ENCODE peak calls at places on chromosomes 12 and 14, in four cellular contexts. G, J, Q and K are unnamed samples.
A peak's percentile ranks its signal among the peaks of the same experiment; 100 is the strongest.

GRCh38 chr12:125185740-125186470 is 120.7 kb downstream of the AACS start:
- DNase-seq in G (peak; percentile 78), J (peak; percentile 52), Q (peak; percentile 19), K (no peak)

GRCh38 chr12:34302131-34302885 is 280.0 kb downstream of the ALG10 start:
- DNase-seq in G (no peak), J (no peak), Q (no peak), K (no peak)

GRCh38 chr12:10136637-10137205 is 6.7 kb upstream of the CLEC7A start:
- DNase-seq in G (no peak), J (no peak), Q (no peak), K (no peak)

GRCh38 chr12:53051058-53051880 is 1.4 kb downstream of the TNS2 start:
- DNase-seq in G (peak; percentile 75), J (peak; percentile 71), Q (no peak), K (no peak)

GRCh38 chr12:100826323-100826722 is 31.7 kb downstream of the ANO4 start:
- DNase-seq in G (peak; percentile 59), J (peak; percentile 11), Q (peak; percentile 3), K (peak; percentile 20)

GRCh38 chr14:31029016-31029970 is 3.1 kb upstream of the STRN3 start:
- DNase-seq in G (no peak), J (no peak), Q (peak; percentile 23), K (no peak)

GRCh38 chr14:102817942-102818940 is 41.0 kb downstream of the TRAF3 start:
- DNase-seq in G (no peak), J (no peak), Q (no peak), K (no peak)

GRCh38 chr12:131775124-131775903 is 52.9 kb upstream of the MMP17 start:
- DNase-seq in G (no peak), J (no peak), Q (no peak), K (no peak)

GRCh38 chr12:89980236-89980635 is 271.6 kb upstream of the ATP2B1 start:
- DNase-seq in G (peak; percentile 65), J (peak; percentile 47), Q (peak; percentile 47), K (peak; percentile 53)

GRCh38 chr12:107302649-107303386 is 209.5 kb upstream of the CRY1 start:
- DNase-seq in G (no peak), J (no peak), Q (no peak), K (no peak)

GRCh38 chr14:105711058-105711620 is 184.8 kb downstream of the TMEM121 start:
- DNase-seq in G (no peak), J (no peak), Q (no peak), K (no peak)

GRCh38 chr14:105710119-105711057 is 184.0 kb downstream of the TMEM121 start:
- DNase-seq in G (no peak), J (no peak), Q (no peak), K (no peak)

GRCh38 chr14:105709281-105710118 is 183.1 kb downstream of the TMEM121 start:
- DNase-seq in G (no peak), J (no peak), Q (no peak), K (no peak)

GRCh38 chr14:105711841-105712460 is 185.6 kb downstream of the TMEM121 start:
- DNase-seq in G (no peak), J (no peak), Q (no peak), K (no peak)
- TF ChIP-seq CTCF in G (no peak), J (no peak), Q (no peak), K (no peak)

GRCh38 chr14:22588419-22589095 is 467 bp downstream of the DAD1 start:
- DNase-seq in G (no peak), J (no peak), Q (no peak), K (no peak)
- TF ChIP-seq CTCF in G (no peak), J (no peak), Q (no peak), K (no peak)

GRCh38 chr12:13164271-13164670 is 32.3 kb upstream of the EMP1 start:
- DNase-seq in G (no peak), J (no peak), Q (no peak), K (no peak)

GRCh38 chr12:13163868-13164267 is 32.7 kb upstream of the EMP1 start:
- DNase-seq in G (no peak), J (no peak), Q (no peak), K (no peak)

GRCh38 chr12:13164859-13165577 is 31.5 kb upstream of the EMP1 start:
- DNase-seq in G (no peak), J (no peak), Q (no peak), K (no peak)

GRCh38 chr12:13162904-13163303 is 33.6 kb upstream of the EMP1 start:
- DNase-seq in G (no peak), J (no peak), Q (no peak), K (no peak)

DNA sequence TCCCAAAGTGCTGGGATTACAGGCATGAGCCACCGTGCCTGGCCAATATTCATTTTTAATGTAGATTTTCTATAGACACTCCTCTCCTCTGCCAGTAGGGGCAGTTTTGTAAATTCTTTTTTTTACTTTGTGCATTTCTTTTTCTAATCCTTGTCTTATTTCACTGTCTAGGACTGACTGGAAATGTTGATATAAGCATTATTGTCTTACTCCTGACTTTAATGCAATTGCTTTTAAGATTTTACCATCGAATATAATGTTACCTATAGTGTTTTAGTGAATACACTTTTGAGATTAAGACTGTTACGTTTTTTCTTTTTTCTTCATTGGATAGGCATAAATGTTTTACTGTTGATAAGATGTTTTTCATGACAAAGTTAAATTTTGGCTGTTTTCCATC is 35.4 kb upstream of the EMP1 start:
- DNase-seq in G (no peak), J (no peak), Q (no peak), K (no peak)
- TF ChIP-seq CTCF in G (peak; percentile 25), J (peak; percentile 75), Q (peak; percentile 16), K (peak; percentile 11)

GRCh38 chr14:24266344-24267244 is 3.6 kb upstream of the TGM1 start:
- DNase-seq in G (no peak), J (no peak), Q (no peak), K (no peak)

GRCh38 chr14:24267516-24267915 is 3.9 kb downstream of the RABGGTA start:
- DNase-seq in G (no peak), J (no peak), Q (no peak), K (no peak)

GRCh38 chr14:24269368-24269767 is 2.0 kb downstream of the RABGGTA start:
- DNase-seq in G (no peak), J (no peak), Q (no peak), K (no peak)

GRCh38 chr14:24269910-24270536 is 1.4 kb downstream of the RABGGTA start:
- DNase-seq in G (no peak), J (no peak), Q (no peak), K (no peak)

DNA sequence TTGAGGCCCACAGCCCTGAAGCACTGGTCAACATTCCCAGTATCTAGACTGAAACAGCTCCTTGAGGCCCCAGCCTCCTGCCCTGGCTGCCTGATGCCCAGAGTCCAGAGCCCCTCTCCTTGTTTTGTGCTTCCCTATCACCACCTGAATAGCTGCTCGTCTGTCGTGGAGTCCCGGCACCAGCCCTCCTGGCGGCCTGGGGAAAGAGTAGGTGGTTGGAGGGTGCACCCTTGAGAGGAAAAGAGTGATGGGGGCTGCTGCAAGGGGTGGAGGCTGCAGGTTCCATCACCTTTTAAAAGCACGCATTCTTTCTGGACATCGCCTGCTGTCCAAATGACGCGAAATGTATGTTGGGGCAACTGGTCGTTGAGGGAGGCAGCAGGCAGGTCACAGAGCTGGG is 3.2 kb downstream of the RABGGTA start:
- DNase-seq in G (no peak), J (no peak), Q (no peak), K (no peak)
- TF ChIP-seq CTCF in G (no peak), J (no peak), Q (no peak), K (no peak)

GRCh38 chr14:22630066-22630465 is 14.1 kb downstream of the OR6J1 start:
- DNase-seq in G (no peak), J (no peak), Q (no peak), K (no peak)
- TF ChIP-seq CTCF in G (no peak), J (no peak), Q (no peak), K (no peak)